ENCODE peak calls at places on chromosomes 3 and 15, in four cellular contexts. One of them, this sample, is unnamed. For H3K4me1, the result is how much of the 10 kb centered on the place peaks cover.

GRCh38 chr3:190183121-190183520 is 62.4 kb upstream of the P3H2 start:
- DNase-seq in colonic mucosa: no peak
- DNase-seq in GM23338: peak
- DNase-seq in transverse colon: no peak
- DNase-seq in this sample: peak

GRCh38 chr3:48431224-48432029 is 1.5 kb upstream of the PLXNB1 start:
- DNase-seq in colonic mucosa: no peak
- DNase-seq in GM23338: no peak
- DNase-seq in transverse colon: peak
- DNase-seq in this sample: no peak

GRCh38 chr3:29384640-29385039 is 103.8 kb downstream of the RBMS3 start:
- DNase-seq in colonic mucosa: no peak
- DNase-seq in GM23338: peak
- DNase-seq in transverse colon: no peak
- DNase-seq in this sample: peak

GRCh38 chr3:69770219-69770618 is 31.0 kb downstream of the MITF start:
- DNase-seq in colonic mucosa: no peak
- DNase-seq in GM23338: peak
- DNase-seq in transverse colon: no peak
- DNase-seq in this sample: no peak

GRCh38 chr3:53226841-53227407 is 28.9 kb downstream of the TKT start:
- DNase-seq in colonic mucosa: no peak
- DNase-seq in GM23338: no peak
- DNase-seq in transverse colon: no peak
- DNase-seq in this sample: no peak

GRCh38 chr3:170899455-170899854 is 9.0 kb downstream of the EIF5A2 start:
- DNase-seq in colonic mucosa: no peak
- DNase-seq in GM23338: no peak
- DNase-seq in transverse colon: no peak
- DNase-seq in this sample: no peak

GRCh38 chr15:84748274-84749110 is at the start of gene ZNF592:
- DNase-seq in colonic mucosa: peak
- DNase-seq in GM23338: peak
- DNase-seq in transverse colon: peak
- DNase-seq in this sample: peak

GRCh38 chr3:148372476-148372875 is 325.2 kb upstream of the AGTR1 start:
- DNase-seq in colonic mucosa: no peak
- DNase-seq in GM23338: no peak
- DNase-seq in transverse colon: no peak
- DNase-seq in this sample: no peak

GRCh38 chr3:32591960-32592462 is 21.4 kb upstream of the DYNC1LI1 start:
- DNase-seq in colonic mucosa: no peak
- DNase-seq in GM23338: no peak
- DNase-seq in transverse colon: no peak
- DNase-seq in this sample: no peak

GRCh38 chr3:83934208-83935150 is 1024.3 kb upstream of the CADM2 start:
- DNase-seq in colonic mucosa: no peak
- DNase-seq in GM23338: peak
- DNase-seq in transverse colon: no peak
- DNase-seq in this sample: no peak

GRCh38 chr3:69012836-69013255 is 638 bp downstream of the EOGT start:
- DNase-seq in colonic mucosa: peak
- DNase-seq in GM23338: peak
- DNase-seq in transverse colon: peak
- DNase-seq in this sample: peak

GRCh38 chr3:157156844-157157635 is 2.9 kb downstream of the CCNL1 start:
- DNase-seq in colonic mucosa: no peak
- DNase-seq in GM23338: peak
- DNase-seq in transverse colon: no peak
- DNase-seq in this sample: no peak

GRCh38 chr3:129936757-129937156 is 37.8 kb upstream of the TRH start:
- DNase-seq in colonic mucosa: peak
- DNase-seq in GM23338: peak
- DNase-seq in transverse colon: peak
- DNase-seq in this sample: peak

GRCh38 chr3:192336286-192336685 is 391.1 kb downstream of the FGF12 start:
- DNase-seq in colonic mucosa: no peak
- DNase-seq in GM23338: peak
- DNase-seq in transverse colon: no peak
- DNase-seq in this sample: no peak

GRCh38 chr3:10189557-10190374 is 25.0 kb downstream of the IRAK2 start:
- DNase-seq in colonic mucosa: peak
- DNase-seq in GM23338: no peak
- DNase-seq in transverse colon: peak
- DNase-seq in this sample: peak

GRCh38 chr15:88613074-88613944 is 7.8 kb upstream of the AEN start:
- DNase-seq in colonic mucosa: no peak
- DNase-seq in GM23338: peak
- DNase-seq in transverse colon: no peak
- DNase-seq in this sample: no peak

GRCh38 chr3:127431066-127431465 is 143.2 kb upstream of the PRR20G start:
- DNase-seq in colonic mucosa: no peak
- DNase-seq in GM23338: no peak
- DNase-seq in transverse colon: no peak
- DNase-seq in this sample: no peak

GRCh38 chr3:172077197-172077734 is 37.9 kb downstream of the FNDC3B start:
- DNase-seq in colonic mucosa: no peak
- DNase-seq in GM23338: no peak
- DNase-seq in transverse colon: no peak
- DNase-seq in this sample: no peak

GRCh38 chr3:180855364-180855763 is 57.1 kb upstream of the FXR1 start:
- DNase-seq in colonic mucosa: no peak
- DNase-seq in GM23338: peak
- DNase-seq in transverse colon: no peak
- DNase-seq in this sample: no peak

GRCh38 chr3:185210621-185211157 is 43.2 kb downstream of the EHHADH start:
- DNase-seq in colonic mucosa: no peak
- DNase-seq in GM23338: no peak
- DNase-seq in transverse colon: no peak
- DNase-seq in this sample: no peak

GRCh38 chr3:129723558-129724324 is 117.3 kb upstream of the PLXND1 start:
- DNase-seq in colonic mucosa: peak
- DNase-seq in GM23338: no peak
- DNase-seq in transverse colon: peak
- DNase-seq in this sample: no peak

GRCh38 chr15:93289951-93290350 is 200.9 kb upstream of the RGMA start:
- DNase-seq in colonic mucosa: no peak
- DNase-seq in GM23338: no peak
- DNase-seq in transverse colon: no peak
- DNase-seq in this sample: no peak

GRCh38 chr3:129984124-129984523 is 9.6 kb downstream of the TRH start:
- DNase-seq in colonic mucosa: no peak
- DNase-seq in GM23338: peak
- DNase-seq in transverse colon: no peak
- DNase-seq in this sample: no peak

DNA sequence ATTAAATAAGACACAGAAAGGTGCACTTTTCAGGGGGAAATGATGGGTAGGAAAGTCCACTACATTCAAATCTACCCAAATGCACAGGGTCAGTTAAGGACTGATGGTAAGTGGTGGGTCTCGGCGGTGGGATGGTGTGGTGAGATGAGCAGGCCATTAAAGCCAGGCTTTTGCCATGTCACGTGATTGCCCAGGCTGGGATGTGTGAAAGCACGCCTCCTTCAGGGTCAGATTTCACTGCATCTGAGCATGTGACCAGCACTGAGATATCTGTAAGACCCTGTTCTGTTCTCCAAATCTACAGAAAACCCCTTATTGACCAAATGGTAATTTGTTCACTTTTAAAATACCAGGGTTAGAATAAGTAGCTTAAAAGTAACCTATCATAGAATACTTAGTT is 301.5 kb downstream of the MEX3B start:
- DNase-seq in colonic mucosa: no peak
- DNase-seq in GM23338: peak
- DNase-seq in transverse colon: no peak
- DNase-seq in this sample: no peak
- H3K4me1 ChIP-seq in colonic mucosa: under half
- H3K4me1 ChIP-seq in GM23338: under half
- H3K4me1 ChIP-seq in transverse colon: under half
- H3K4me1 ChIP-seq in this sample: under half

DNA sequence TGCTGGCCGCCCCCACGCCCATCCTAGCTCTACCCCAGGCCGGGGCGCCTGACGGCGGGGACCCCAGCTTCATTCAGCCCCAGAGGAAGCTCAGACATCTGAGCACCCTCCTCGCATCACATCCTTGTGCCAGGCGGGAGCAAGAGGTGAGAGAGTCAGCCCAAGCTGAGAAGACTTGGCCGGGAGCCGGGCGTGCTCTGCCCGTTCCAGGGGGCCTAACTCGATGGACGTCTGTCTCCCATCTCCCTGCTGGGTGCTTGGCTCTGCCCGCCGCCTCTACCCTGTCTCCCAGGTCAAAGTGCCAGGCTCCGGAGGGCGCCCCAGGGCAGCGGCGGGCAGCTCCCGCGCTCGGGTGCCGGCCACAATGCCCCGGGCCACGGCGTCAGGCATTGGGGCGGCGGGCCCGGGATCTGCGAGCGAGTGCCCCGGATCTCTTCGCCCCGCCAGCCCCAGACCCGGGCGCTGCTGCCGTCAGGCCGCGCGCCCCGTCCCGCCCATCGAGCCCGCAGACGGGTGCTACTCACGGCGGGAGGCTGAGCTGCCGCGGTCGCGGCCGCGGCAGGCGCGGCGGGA is 425 bp downstream of the DAPK2 start:
- DNase-seq in colonic mucosa: peak
- DNase-seq in GM23338: peak
- DNase-seq in transverse colon: peak
- DNase-seq in this sample: peak
- H3K4me1 ChIP-seq in colonic mucosa: under half
- H3K4me1 ChIP-seq in GM23338: under half
- H3K4me1 ChIP-seq in transverse colon: under half
- H3K4me1 ChIP-seq in this sample: under half

GRCh38 chr3:52120576-52121458 is 33.4 kb downstream of the POC1A start:
- DNase-seq in colonic mucosa: no peak
- DNase-seq in GM23338: no peak
- DNase-seq in transverse colon: no peak
- DNase-seq in this sample: no peak

GRCh38 chr3:52119056-52119455 is 35.2 kb downstream of the POC1A start:
- DNase-seq in colonic mucosa: no peak
- DNase-seq in GM23338: peak
- DNase-seq in transverse colon: no peak
- DNase-seq in this sample: no peak

GRCh38 chr3:52119826-52120225 is 34.4 kb downstream of the POC1A start:
- DNase-seq in colonic mucosa: no peak
- DNase-seq in GM23338: no peak
- DNase-seq in transverse colon: no peak
- DNase-seq in this sample: no peak

GRCh38 chr3:52117537-52117936 is 36.7 kb downstream of the POC1A start:
- DNase-seq in colonic mucosa: no peak
- DNase-seq in GM23338: no peak
- DNase-seq in transverse colon: no peak
- DNase-seq in this sample: no peak

DNA sequence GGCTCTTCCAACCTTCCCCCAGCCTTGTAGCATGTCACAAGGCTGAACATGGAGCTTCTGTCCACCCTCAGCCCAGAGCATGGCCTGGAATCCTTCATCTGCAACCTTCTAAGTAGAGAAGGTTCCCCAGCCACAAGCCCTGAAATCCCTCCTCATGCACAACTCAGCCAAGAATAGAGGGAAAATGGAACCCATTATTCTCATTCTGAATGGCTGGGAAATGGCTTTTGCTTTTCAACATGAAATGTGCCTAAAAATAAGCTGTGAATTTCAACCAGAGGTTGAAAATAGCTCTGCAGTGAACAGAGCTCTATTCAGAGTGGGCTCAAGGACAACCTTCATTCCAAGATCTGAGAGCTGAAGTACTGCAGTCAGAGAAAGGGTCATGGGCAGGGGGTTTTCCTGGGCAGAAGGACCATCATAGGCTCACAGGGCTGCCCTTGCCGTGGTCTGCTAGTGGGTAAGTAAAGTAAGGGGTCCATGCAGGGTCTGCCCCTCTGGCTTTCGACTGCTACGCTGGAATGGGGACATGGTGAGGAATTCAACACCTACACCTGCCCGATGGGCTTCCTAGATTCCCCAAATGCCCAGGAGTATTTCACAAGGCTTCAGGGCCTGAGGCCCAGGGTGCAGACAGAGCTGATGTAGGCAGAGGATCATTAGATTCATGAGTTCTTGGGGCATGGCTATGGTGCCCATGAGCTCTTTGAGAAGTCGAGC is 35.9 kb downstream of the POC1A start:
- DNase-seq in colonic mucosa: no peak
- DNase-seq in GM23338: no peak
- DNase-seq in transverse colon: no peak
- DNase-seq in this sample: no peak
- H3K4me1 ChIP-seq in colonic mucosa: under half
- H3K4me1 ChIP-seq in GM23338: under half
- H3K4me1 ChIP-seq in transverse colon: under half
- H3K4me1 ChIP-seq in this sample: under half

GRCh38 chr15:68281008-68281407 is 3.5 kb downstream of the FEM1B start:
- DNase-seq in colonic mucosa: no peak
- DNase-seq in GM23338: no peak
- DNase-seq in transverse colon: no peak
- DNase-seq in this sample: no peak

GRCh38 chr15:68279779-68280745 is 2.5 kb downstream of the FEM1B start:
- DNase-seq in colonic mucosa: no peak
- DNase-seq in GM23338: peak
- DNase-seq in transverse colon: no peak
- DNase-seq in this sample: no peak

GRCh38 chr15:68277605-68278344 is at the start of gene FEM1B:
- DNase-seq in colonic mucosa: peak
- DNase-seq in GM23338: peak
- DNase-seq in transverse colon: peak
- DNase-seq in this sample: peak

GRCh38 chr15:68278345-68279217 is 1.0 kb downstream of the FEM1B start:
- DNase-seq in colonic mucosa: peak
- DNase-seq in GM23338: no peak
- DNase-seq in transverse colon: no peak
- DNase-seq in this sample: peak

DNA sequence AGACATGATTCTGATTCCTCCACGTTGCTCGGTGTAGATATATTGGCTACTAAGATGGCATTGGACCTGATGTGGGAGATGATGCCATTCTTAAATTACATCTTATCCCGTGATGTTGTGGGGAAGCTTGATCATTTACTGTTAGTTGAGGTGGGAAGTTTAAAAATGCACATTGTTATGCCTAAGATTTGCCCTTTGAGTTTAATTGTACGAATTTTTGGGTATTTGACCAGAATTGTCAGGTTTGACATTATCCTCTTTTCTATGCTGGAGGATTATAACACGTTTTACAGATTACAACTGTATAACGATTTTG is 1.6 kb downstream of the FEM1B start:
- DNase-seq in colonic mucosa: no peak
- DNase-seq in GM23338: no peak
- DNase-seq in transverse colon: no peak
- DNase-seq in this sample: no peak
- H3K4me1 ChIP-seq in colonic mucosa: under half
- H3K4me1 ChIP-seq in GM23338: under half
- H3K4me1 ChIP-seq in transverse colon: under half
- H3K4me1 ChIP-seq in this sample: half or more

This sample was measured in heart right ventricle.